ENCODE peak calls at places on chromosomes 5 and 9, in six cellular contexts. K is SHP77 treated with DMSO at 0.1 percent for 48 hours; H is mesothelial cell of epicardium; V is stimulated activated CD4-positive, alpha-beta T cell treated with anti-CD3 and anti-CD28 coated beads, TNF-alpha, amount 100 ng/mL, for 24 hours; U is retina; S is nephron progenitor cell. N is an unnamed sample.

GRCh38 chr9:113990975-113991471 is 87.1 kb downstream of the AMBP start:
- DNase-seq in U (no peak), S (no peak), K (no peak), H (no peak), V (no peak), N (no peak)

GRCh38 chr9:68808481-68808880 is 103.4 kb downstream of the PIP5K1B start:
- DNase-seq in U (no peak), H (no peak), K (peak), V (no peak), S (no peak), N (no peak)

GRCh38 chr9:129988607-129989361 is 54.2 kb downstream of the FNBP1 start:
- DNase-seq in S (no peak), H (no peak), V (no peak), U (no peak), K (no peak), N (no peak)

GRCh38 chr5:148556835-148557234 is 97.5 kb downstream of the HTR4 start:
- DNase-seq in K (no peak), H (no peak), S (no peak), V (no peak), U (no peak), N (no peak)

GRCh38 chr5:87076931-87077330 is 190.8 kb upstream of the RASA1 start:
- DNase-seq in S (no peak), K (no peak), H (no peak), V (no peak), U (no peak), N (no peak)

GRCh38 chr5:42745426-42745825 is 11.2 kb upstream of the CCDC152 start:
- DNase-seq in H (no peak), U (no peak), K (no peak), V (no peak), S (peak), N (no peak)

GRCh38 chr9:121393318-121393717 is 23.3 kb upstream of the STOM start:
- DNase-seq in S (no peak), U (no peak), V (no peak), H (no peak), K (no peak), N (no peak)

GRCh38 chr5:113807384-113808053 is 294.0 kb downstream of the YTHDC2 start:
- DNase-seq in H (no peak), K (no peak), V (no peak), S (peak), U (peak), N (no peak)

GRCh38 chr5:80260461-80260860 is 4.6 kb upstream of the SERINC5 start:
- DNase-seq in H (no peak), U (no peak), S (no peak), K (no peak), V (no peak), N (no peak)

GRCh38 chr5:159921721-159922120 is 5.4 kb downstream of the ADRA1B start:
- DNase-seq in H (no peak), V (no peak), S (no peak), U (no peak), K (no peak), N (no peak)

GRCh38 chr9:85521331-85522197 is 220.2 kb downstream of the AGTPBP1 start:
- DNase-seq in V (no peak), H (no peak), K (no peak), U (no peak), S (no peak), N (no peak)

GRCh38 chr5:52738095-52738506 is 49.6 kb upstream of the ITGA1 start:
- DNase-seq in V (no peak), U (no peak), K (no peak), S (no peak), H (no peak), N (no peak)

GRCh38 chr5:56190500-56190899 is 42.6 kb downstream of the ANKRD55 start:
- DNase-seq in K (no peak), V (no peak), U (no peak), S (no peak), H (no peak), N (no peak)

GRCh38 chr5:103305829-103306228 is 47.3 kb downstream of the MACIR start:
- DNase-seq in U (no peak), S (no peak), K (no peak), H (no peak), V (no peak), N (no peak)

GRCh38 chr5:171599396-171599795 is 179.9 kb downstream of the FGF18 start:
- DNase-seq in H (no peak), S (no peak), V (no peak), U (no peak), K (no peak), N (no peak)

GRCh38 chr5:32325067-32325466 is 12.3 kb upstream of the MTMR12 start:
- DNase-seq in V (no peak), U (no peak), H (no peak), S (no peak), K (no peak), N (no peak)

GRCh38 chr9:14111670-14112069 is 202.3 kb downstream of the NFIB start:
- DNase-seq in K (no peak), V (no peak), H (no peak), U (no peak), S (no peak), N (no peak)

GRCh38 chr5:38576442-38576841 is 20.0 kb upstream of the LIFR start:
- DNase-seq in U (no peak), S (no peak), H (no peak), V (no peak), K (peak), N (peak)

GRCh38 chr5:138132543-138132942 is 6.7 kb downstream of the NME5 start:
- DNase-seq in V (no peak), K (no peak), U (no peak), S (no peak), H (no peak), N (no peak)

GRCh38 chr9:93111371-93112115 is 15.5 kb downstream of the CARD19 start:
- DNase-seq in U (no peak), K (no peak), V (no peak), S (no peak), H (no peak), N (no peak)

GRCh38 chr5:73296772-73297171 is 123.8 kb downstream of the TMEM174 start:
- DNase-seq in S (no peak), H (no peak), U (no peak), V (no peak), K (no peak), N (no peak)

GRCh38 chr9:125343518-125344284 is 82.1 kb downstream of the GAPVD1 start:
- DNase-seq in U (peak), V (no peak), K (no peak), S (no peak), H (no peak), N (peak)

GRCh38 chr5:175654346-175654745 is 3.5 kb upstream of the HRH2 start:
- DNase-seq in K (no peak), U (no peak), S (no peak), H (no peak), V (no peak), N (peak)

GRCh38 chr5:77663081-77663863 is 24.8 kb upstream of the OTP start:
- DNase-seq in V (no peak), H (no peak), S (no peak), K (no peak), U (no peak), N (no peak)

GRCh38 chr9:90433398-90433890 is 209.2 kb downstream of the DIRAS2 start:
- DNase-seq in V (no peak), S (peak), H (peak), K (no peak), U (peak), N (peak)

GRCh38 chr9:96883922-96884321 is 29.6 kb upstream of the ZNF782 start:
- DNase-seq in S (no peak), H (no peak), V (no peak), U (no peak), K (no peak), N (no peak)

GRCh38 chr5:115773010-115773580 is 43.4 kb downstream of the CDO1 start:
- DNase-seq in S (no peak), H (no peak), U (no peak), K (no peak), V (no peak), N (no peak)

GRCh38 chr5:32331217-32331926 is 18.6 kb upstream of the MTMR12 start:
- DNase-seq in V (no peak), H (no peak), S (peak), K (no peak), U (no peak), N (no peak)

GRCh38 chr5:56947052-56947451 is 4.9 kb downstream of the MIER3 start:
- DNase-seq in K (no peak), S (no peak), H (no peak), V (no peak), U (no peak), N (no peak)

GRCh38 chr9:69500925-69501324 is 171.2 kb downstream of the APBA1 start:
- DNase-seq in K (no peak), H (no peak), U (no peak), S (no peak), V (no peak), N (no peak)

GRCh38 chr5:151757233-151758140 is 944 bp downstream of the ATOX1 start:
- DNase-seq in S (no peak), K (no peak), U (no peak), H (no peak), V (no peak), N (no peak)

GRCh38 chr5:44919560-44919959 is 110.8 kb downstream of the MRPS30 start:
- DNase-seq in K (no peak), V (no peak), H (no peak), U (no peak), S (no peak), N (no peak)

GRCh38 chr5:95222836-95223235 is 62.1 kb downstream of the MCTP1 start:
- DNase-seq in V (no peak), H (no peak), K (no peak), S (no peak), U (no peak), N (no peak)

GRCh38 chr5:43540746-43541145 is 16.1 kb downstream of the PAIP1 start:
- DNase-seq in H (no peak), S (no peak), K (no peak), U (no peak), V (no peak), N (no peak)

GRCh38 chr9:109253637-109254284 is 67.1 kb downstream of the EPB41L4B start:
- DNase-seq in K (no peak), V (no peak), U (no peak), S (no peak), H (no peak), N (no peak)

GRCh38 chr5:177162379-177162778 is 28.8 kb downstream of the NSD1 start:
- DNase-seq in V (no peak), H (no peak), U (no peak), K (no peak), S (no peak), N (no peak)